ENCODE peak calls at places on chromosomes 5 and 9, in seven cellular contexts. C is foreskin fibroblast, P is ovary, A is Daoy, S is D341Med, T is epithelial cell of esophagus, J is left ventricle myocardium superior. Z is an unnamed sample.

GRCh38 chr9:36407122-36407723 is 7.2 kb upstream of the RNF38 start:
- DNase-seq in C (peak), P (peak), A (peak), S (peak), T (peak), J (peak), Z (peak)

GRCh38 chr9:6502399-6502798 is 89.4 kb downstream of the UHRF2 start:
- DNase-seq in C (peak), P (no peak), A (no peak), S (no peak), T (peak), J (no peak), Z (no peak)

GRCh38 chr9:16179566-16179965 is 626.7 kb downstream of the CCDC171 start:
- DNase-seq in C (no peak), P (no peak), A (peak), S (no peak), T (no peak), J (no peak), Z (no peak)

GRCh38 chr5:170491479-170491878 is 12.3 kb upstream of the KCNIP1 start:
- DNase-seq in C (peak), P (no peak), A (peak), S (no peak), T (peak), J (no peak), Z (no peak)

GRCh38 chr5:50667653-50668403 is 1.4 kb downstream of the PARP8 start:
- DNase-seq in C (peak), P (peak), A (peak), S (peak), T (peak), J (peak), Z (no peak)

GRCh38 chr9:136645903-136646754 is 16.6 kb upstream of the EGFL7 start:
- DNase-seq in C (peak), P (peak), A (no peak), S (no peak), T (no peak), J (peak), Z (no peak)

GRCh38 chr5:51881901-51882300 is 498.7 kb downstream of the ISL1 start:
- DNase-seq in C (no peak), P (no peak), A (no peak), S (no peak), T (no peak), J (no peak), Z (no peak)

GRCh38 chr5:94691947-94692346 is 73.5 kb downstream of the SLF1 start:
- DNase-seq in C (peak), P (no peak), A (peak), S (no peak), T (peak), J (no peak), Z (no peak)

GRCh38 chr5:122093415-122093814 is 15.4 kb upstream of the LOX start:
- DNase-seq in C (peak), P (no peak), A (no peak), S (no peak), T (no peak), J (no peak), Z (no peak)

GRCh38 chr5:108144332-108144731 is 237.6 kb downstream of the FBXL17 start:
- DNase-seq in C (no peak), P (no peak), A (no peak), S (no peak), T (no peak), J (no peak), Z (no peak)

GRCh38 chr9:34590376-34591090 is 1.0 kb upstream of the CNTFR start:
- DNase-seq in C (no peak), P (no peak), A (peak), S (peak), T (peak), J (peak), Z (no peak)

GRCh38 chr5:172644711-172645110 is 3.6 kb downstream of the NEURL1B start:
- DNase-seq in C (no peak), P (no peak), A (no peak), S (no peak), T (no peak), J (no peak), Z (no peak)

GRCh38 chr5:80853413-80853812 is 106.8 kb upstream of the RASGRF2 start:
- DNase-seq in C (no peak), P (no peak), A (no peak), S (no peak), T (no peak), J (no peak), Z (no peak)

GRCh38 chr5:1729641-1730486 is 69.8 kb downstream of the MRPL36 start:
- DNase-seq in C (no peak), P (no peak), A (no peak), S (peak), T (no peak), J (no peak), Z (no peak)

GRCh38 chr5:118144540-118144939 is 843.8 kb downstream of the DTWD2 start:
- DNase-seq in C (no peak), P (no peak), A (no peak), S (peak), T (no peak), J (no peak), Z (no peak)

GRCh38 chr5:59133801-59134261 is 551.0 kb downstream of the RAB3C start:
- DNase-seq in C (peak), P (no peak), A (peak), S (no peak), T (no peak), J (no peak), Z (no peak)

GRCh38 chr5:158451203-158451982 is 592.4 kb upstream of the CLINT1 start:
- DNase-seq in C (peak), P (no peak), A (peak), S (no peak), T (no peak), J (peak), Z (no peak)

GRCh38 chr9:84850830-84851372 is 181.4 kb downstream of the NTRK2 start:
- DNase-seq in C (no peak), P (no peak), A (no peak), S (no peak), T (no peak), J (no peak), Z (no peak)

GRCh38 chr9:3908731-3909130 is 382.9 kb upstream of the RFX3 start:
- DNase-seq in C (peak), P (no peak), A (no peak), S (no peak), T (no peak), J (no peak), Z (no peak)

GRCh38 chr9:127788337-127789011 is 2.6 kb downstream of the CDK9 start:
- DNase-seq in C (no peak), P (no peak), A (no peak), S (no peak), T (peak), J (no peak), Z (no peak)

GRCh38 chr9:2709645-2710101 is 7.6 kb upstream of the KCNV2 start:
- DNase-seq in C (no peak), P (no peak), A (no peak), S (peak), T (no peak), J (no peak), Z (no peak)

GRCh38 chr9:136847827-136848392 is 1.3 kb upstream of the PHPT1 start:
- DNase-seq in C (peak), P (peak), A (peak), S (peak), T (peak), J (peak), Z (peak)

GRCh38 chr5:98053170-98053569 is 720.3 kb upstream of the RGMB start:
- DNase-seq in C (no peak), P (no peak), A (no peak), S (no peak), T (no peak), J (no peak), Z (no peak)

GRCh38 chr5:180866296-180866695 is 5.2 kb upstream of the ZFP62 start:
- DNase-seq in C (no peak), P (no peak), A (no peak), S (no peak), T (no peak), J (no peak), Z (no peak)

GRCh38 chr5:77882670-77883257 is 106.6 kb upstream of the TBCA start:
- DNase-seq in C (peak), P (no peak), A (peak), S (no peak), T (peak), J (no peak), Z (no peak)

GRCh38 chr5:14870347-14871083 is 1.1 kb downstream of the ANKH start:
- DNase-seq in C (peak), P (peak), A (peak), S (peak), T (no peak), J (peak), Z (no peak)

GRCh38 chr9:98780059-98780749 is 16.2 kb downstream of the ANKS6 start:
- DNase-seq in C (no peak), P (no peak), A (no peak), S (no peak), T (no peak), J (no peak), Z (no peak)

GRCh38 chr5:3149899-3150298 is 398.4 kb upstream of the IRX2 start:
- DNase-seq in C (no peak), P (no peak), A (no peak), S (no peak), T (no peak), J (no peak), Z (no peak)

GRCh38 chr9:137494550-137495351 is 35.6 kb upstream of the NSMF start:
- DNase-seq in C (no peak), P (no peak), A (no peak), S (no peak), T (no peak), J (no peak), Z (no peak)